ENCODE peak calls at places on chromosomes 11 and 22, in five cellular contexts. F is fibroblast of the conjunctiva, K is cardiac fibroblast, I is posterior vena cava, O is NB4. C is an unnamed sample.
A peak's percentile ranks its signal among the peaks of the same experiment; 100 is the strongest.

GRCh38 chr11:36056160-36056751 is 112.4 kb downstream of the LDLRAD3 start:
- DNase-seq in F (no peak), K (peak; percentile 64), I (no peak), O (peak; percentile 41), C (peak; percentile 60)

GRCh38 chr11:112613051-112613972 is 347.9 kb upstream of the NCAM1 start:
- DNase-seq in F (no peak), K (peak; percentile 70), I (no peak), O (no peak), C (peak; percentile 78)

GRCh38 chr11:85269109-85269508 is 358.0 kb downstream of the DLG2 start:
- DNase-seq in F (no peak), K (no peak), I (no peak), O (no peak), C (no peak)

GRCh38 chr11:72001834-72002591 is 3.3 kb downstream of the IL18BP start:
- DNase-seq in F (no peak), K (no peak), I (no peak), O (no peak), C (no peak)

GRCh38 chr11:34869425-34869824 is 46.8 kb downstream of the APIP start:
- DNase-seq in F (no peak), K (no peak), I (no peak), O (peak; percentile 9), C (peak; percentile 10)

GRCh38 chr22:23402275-23403151 is 177.6 kb downstream of the IGLL1 start:
- DNase-seq in F (no peak), K (peak; percentile 40), I (peak; percentile 81), O (peak; percentile 59), C (peak; percentile 53)

GRCh38 chr22:43289976-43290663 is 53.1 kb downstream of the SCUBE1 start:
- DNase-seq in F (no peak), K (peak; percentile 23), I (no peak), O (no peak), C (peak; percentile 30)

GRCh38 chr11:61567286-61568061 is 13.4 kb downstream of the SYT7 start:
- DNase-seq in F (peak; percentile 49), K (peak; percentile 82), I (peak; percentile 93), O (peak; percentile 88), C (peak; percentile 74)

GRCh38 chr22:33563568-33563967 is 356.7 kb downstream of the LARGE1 start:
- DNase-seq in F (no peak), K (no peak), I (no peak), O (no peak), C (no peak)

GRCh38 chr11:83951521-83951920 is 665.4 kb upstream of the CCDC90B start:
- DNase-seq in F (no peak), K (no peak), I (no peak), O (no peak), C (no peak)

GRCh38 chr11:33039274-33040126 is at the start of gene TCP11L1:
- DNase-seq in F (peak; percentile 89), K (peak; percentile 94), I (peak; percentile 98), O (peak; percentile 92), C (peak; percentile 94)

GRCh38 chr22:44172370-44173108 is 8.2 kb upstream of the PARVG start:
- DNase-seq in F (no peak), K (no peak), I (peak; percentile 93), O (peak; percentile 97), C (no peak)

GRCh38 chr22:40053460-40053859 is 58.7 kb downstream of the FAM83F start:
- DNase-seq in F (no peak), K (peak; percentile 47), I (no peak), O (no peak), C (no peak)

GRCh38 chr11:3855808-3856491 is 486 bp downstream of the STIM1 start:
- DNase-seq in F (no peak), K (peak; percentile 28), I (peak; percentile 89), O (peak; percentile 82), C (peak; percentile 23)

GRCh38 chr11:28919194-28919593 is 811.0 kb downstream of the METTL15 start:
- DNase-seq in F (no peak), K (no peak), I (no peak), O (no peak), C (no peak)

GRCh38 chr11:20192151-20192550 is 31.9 kb upstream of the DBX1 start:
- DNase-seq in F (no peak), K (no peak), I (no peak), O (no peak), C (no peak)

GRCh38 chr11:70603756-70604211 is 205.5 kb downstream of the CTTN start:
- DNase-seq in F (no peak), K (no peak), I (no peak), O (peak; percentile 34), C (no peak)

GRCh38 chr11:34629711-34630110 is 8.8 kb downstream of the EHF start:
- DNase-seq in F (no peak), K (no peak), I (no peak), O (no peak), C (no peak)

GRCh38 chr11:88410056-88410455 is 72.5 kb upstream of the CTSC start:
- DNase-seq in F (no peak), K (no peak), I (no peak), O (no peak), C (no peak)

GRCh38 chr11:70482529-70482917 is 84.2 kb downstream of the CTTN start:
- DNase-seq in F (no peak), K (peak; percentile 13), I (peak; percentile 64), O (no peak), C (peak; percentile 7)

GRCh38 chr11:34512810-34513673 is 552 bp downstream of the ELF5 start:
- DNase-seq in F (peak; percentile 13), K (peak; percentile 68), I (no peak), O (peak; percentile 67), C (peak; percentile 65)

GRCh38 chr11:67504950-67505561 is at the start of gene PITPNM1:
- DNase-seq in F (peak; percentile 14), K (peak; percentile 39), I (peak; percentile 94), O (peak; percentile 88), C (peak; percentile 37)